ENCODE peak calls at places on chromosomes 2 and 18, in seven cellular contexts. T is hepatocyte, Q is GM23248, L is HCT116, V is OCI-LY7, S is PC-3, G is GM23338. A is an unnamed sample.

GRCh38 chr2:219497495-219498279 is 1.0 kb upstream of the GMPPA start:
- DNase-seq in T (peak; percentile 89), Q (peak; percentile 94), L (peak; percentile 56), V (no peak), S (peak; percentile 78), G (peak; percentile 77), A (peak; percentile 76)

GRCh38 chr2:120305296-120305695 is 40.6 kb upstream of the INHBB start:
- DNase-seq in T (peak; percentile 45), Q (no peak), L (no peak), V (no peak), S (peak; percentile 28), G (peak; percentile 41), A (peak; percentile 40)

GRCh38 chr18:51107594-51108305 is 77.7 kb downstream of the SMAD4 start:
- DNase-seq in T (peak; percentile 41), Q (peak; percentile 22), L (no peak), V (no peak), S (peak; percentile 7), G (no peak), A (no peak)

GRCh38 chr18:61851279-61851678 is 41.5 kb downstream of the RNF152 start:
- DNase-seq in T (no peak), Q (no peak), L (no peak), V (no peak), S (no peak), G (no peak), A (no peak)

GRCh38 chr2:943821-944220 is 6.8 kb upstream of the SNTG2 start:
- DNase-seq in T (no peak), Q (no peak), L (no peak), V (no peak), S (no peak), G (no peak), A (no peak)

GRCh38 chr2:35184471-35184870 is 1171.1 kb upstream of the CRIM1 start:
- DNase-seq in T (no peak), Q (no peak), L (no peak), V (no peak), S (no peak), G (no peak), A (no peak)

GRCh38 chr2:9948721-9949120 is 2.8 kb upstream of the GRHL1 start:
- DNase-seq in T (no peak), Q (no peak), L (no peak), V (no peak), S (no peak), G (peak; percentile 10), A (no peak)

GRCh38 chr2:167144179-167144898 is 256.1 kb downstream of the XIRP2 start:
- DNase-seq in T (no peak), Q (peak; percentile 35), L (no peak), V (no peak), S (no peak), G (no peak), A (no peak)

GRCh38 chr2:210667726-210668125 is 111.3 kb downstream of the CPS1 start:
- DNase-seq in T (no peak), Q (peak; percentile 2), L (no peak), V (no peak), S (no peak), G (no peak), A (no peak)

GRCh38 chr2:189876271-189876670 is 92.0 kb downstream of the PMS1 start:
- DNase-seq in T (no peak), Q (no peak), L (no peak), V (no peak), S (no peak), G (no peak), A (no peak)

GRCh38 chr2:1366546-1367134 is 46.6 kb upstream of the TPO start:
- DNase-seq in T (no peak), Q (no peak), L (no peak), V (no peak), S (no peak), G (no peak), A (no peak)

GRCh38 chr18:46338213-46338612 is 234.0 kb downstream of the HAUS1 start:
- DNase-seq in T (no peak), Q (no peak), L (no peak), V (no peak), S (no peak), G (peak; percentile 57), A (peak; percentile 77)

GRCh38 chr2:68371581-68371980 is 6.5 kb downstream of the PLEK start:
- DNase-seq in T (no peak), Q (no peak), L (no peak), V (no peak), S (peak; percentile 12), G (no peak), A (no peak)

GRCh38 chr2:64525323-64525625 is 1.1 kb downstream of the AFTPH start:
- DNase-seq in T (peak; percentile 58), Q (peak; percentile 68), L (no peak), V (peak; percentile 65), S (peak; percentile 51), G (peak; percentile 24), A (no peak)

GRCh38 chr18:70415823-70416488 is 127.1 kb downstream of the SOCS6 start:
- DNase-seq in T (no peak), Q (no peak), L (peak; percentile 64), V (no peak), S (peak; percentile 77), G (no peak), A (no peak)

GRCh38 chr18:48784654-48785053 is 166.1 kb downstream of the SMAD7 start:
- DNase-seq in T (no peak), Q (no peak), L (no peak), V (no peak), S (no peak), G (no peak), A (no peak)

GRCh38 chr2:43239981-43240761 is 13.8 kb upstream of the ZFP36L2 start:
- DNase-seq in T (no peak), Q (no peak), L (no peak), V (peak; percentile 52), S (peak; percentile 36), G (peak; percentile 67), A (no peak)

GRCh38 chr2:134253117-134253704 is 661 bp upstream of the MGAT5 start:
- DNase-seq in T (no peak), Q (no peak), L (no peak), V (peak; percentile 67), S (no peak), G (no peak), A (no peak)

GRCh38 chr18:7548721-7549120 is 18.4 kb upstream of the PTPRM start:
- DNase-seq in T (no peak), Q (no peak), L (no peak), V (no peak), S (no peak), G (no peak), A (no peak)

GRCh38 chr2:64637931-64638330 is 15.8 kb downstream of the SERTAD2 start:
- DNase-seq in T (no peak), Q (peak; percentile 63), L (no peak), V (no peak), S (peak; percentile 12), G (no peak), A (no peak)

GRCh38 chr2:234158812-234159211 is 108.3 kb downstream of the SPP2 start:
- DNase-seq in T (no peak), Q (peak; percentile 10), L (no peak), V (no peak), S (peak; percentile 73), G (no peak), A (no peak)

GRCh38 chr18:12056034-12056883 is 37.4 kb upstream of the ANKRD62 start:
- DNase-seq in T (no peak), Q (no peak), L (no peak), V (no peak), S (no peak), G (no peak), A (no peak)
- H3K4me2 ChIP-seq in T (no peak overlapping the region), Q (no peak overlapping the region), L (no peak overlapping the region), V (no peak overlapping the region), S (no peak overlapping the region), G (no peak overlapping the region), A (no peak overlapping the region)

GRCh38 chr2:101038455-101039255 is 36.6 kb downstream of the RPL31 start:
- DNase-seq in T (peak; percentile 19), Q (peak; percentile 45), L (peak; percentile 43), V (peak; percentile 11), S (peak; percentile 44), G (peak; percentile 62), A (no peak)
- TF ChIP-seq EZH2phosphoT487 in T (no peak), Q (no peak), L (no peak), V (no peak), S (no peak), G (no peak), A (no peak)

DNA sequence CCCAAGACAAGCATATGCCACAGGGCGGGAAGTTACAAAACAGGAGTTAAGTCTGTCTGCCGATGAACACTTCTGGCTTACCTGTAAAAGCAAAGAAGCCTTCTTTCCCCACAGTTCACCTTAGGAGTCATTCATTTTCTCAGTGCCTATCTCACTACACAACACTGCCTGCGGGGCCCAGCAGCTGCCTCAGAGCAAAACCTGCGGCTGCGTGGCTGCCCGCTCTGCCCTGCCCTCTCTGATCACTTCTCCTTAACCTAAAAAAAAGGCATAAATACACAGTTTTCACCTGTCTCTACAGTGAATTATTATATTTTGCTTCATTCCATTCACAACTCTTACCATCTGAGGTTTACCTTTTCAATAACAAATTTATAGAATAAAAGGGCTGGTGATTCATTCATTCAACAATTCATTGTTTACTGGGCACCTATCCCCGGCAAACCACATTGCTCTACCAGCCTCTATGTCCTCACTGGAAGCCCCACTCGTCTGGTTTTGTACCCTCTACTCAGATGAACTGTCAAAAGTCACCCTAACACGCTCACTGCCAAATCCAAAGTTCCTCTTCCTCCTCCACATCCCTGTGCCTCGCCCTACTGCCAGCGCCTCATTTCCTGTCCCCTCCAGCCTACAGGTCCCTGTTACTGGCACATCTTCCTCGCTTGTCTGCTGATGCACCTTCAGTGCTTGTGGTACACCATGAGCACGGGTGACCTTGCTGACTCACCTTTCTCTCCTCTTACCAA is 31.4 kb downstream of the AFG3L2 start:
- DNase-seq in T (no peak), Q (no peak), L (no peak), V (no peak), S (peak; percentile 73), G (no peak), A (no peak)
- H3K27ac ChIP-seq in T (no peak overlapping the region), Q (no peak overlapping the region), L (no peak overlapping the region), V (no peak overlapping the region), S (peak overlapping the region; percentile 25), G (peak overlapping the region; percentile 66), A (no peak overlapping the region)

GRCh38 chr18:24052053-24052452 is 37.5 kb downstream of the TTC39C start:
- DNase-seq in T (peak; percentile 35), Q (no peak), L (no peak), V (no peak), S (peak; percentile 69), G (no peak), A (no peak)
- H3K4me2 ChIP-seq in T (peak overlapping the region; percentile 64), Q (no peak overlapping the region), L (peak overlapping the region; percentile 41), V (no peak overlapping the region), S (peak overlapping the region; percentile 72), G (no peak overlapping the region), A (no peak overlapping the region)

DNA sequence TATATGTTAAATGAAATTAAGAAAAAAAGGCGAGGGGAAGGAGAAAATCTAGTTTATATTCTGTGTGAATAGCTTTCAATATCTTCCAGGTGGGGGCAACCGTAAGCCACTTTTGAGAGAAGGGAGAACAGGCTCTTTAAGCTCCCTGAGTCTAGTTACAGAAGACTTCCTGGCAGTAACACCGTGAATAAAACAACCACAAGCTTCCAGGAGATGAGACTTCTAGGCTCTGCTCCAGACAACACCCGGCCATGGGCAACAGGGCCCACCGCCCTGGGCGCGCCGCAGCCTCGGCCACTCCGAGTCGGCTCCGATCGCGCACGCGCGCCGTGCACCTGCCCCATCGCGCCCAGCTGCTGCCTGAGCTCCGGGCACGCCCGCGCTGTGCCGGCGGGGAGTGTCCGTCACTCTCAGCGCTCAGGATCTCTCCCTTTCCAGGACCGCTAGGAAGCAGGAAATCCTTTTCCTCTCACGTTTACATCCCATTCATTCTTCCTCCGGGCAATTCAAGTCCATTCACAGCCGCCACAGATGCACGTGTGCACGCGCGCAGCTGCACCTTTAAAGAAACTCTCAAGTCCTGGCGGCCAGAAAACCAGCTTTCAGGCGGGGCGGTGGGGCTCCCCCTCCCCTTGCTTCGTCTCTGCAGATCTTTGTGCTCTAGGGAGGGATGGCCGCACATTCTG is 19.4 kb upstream of the PAX3 start:
- DNase-seq in T (peak; percentile 84), Q (peak; percentile 70), L (peak; percentile 35), V (peak; percentile 36), S (peak; percentile 67), G (peak; percentile 90), A (peak; percentile 92)
- TF ChIP-seq EZH2phosphoT487 in T (no peak), Q (no peak), L (no peak), V (no peak), S (no peak), G (no peak), A (peak; percentile 12)

A was measured in neural progenitor cell.